ENCODE peak calls at places on chromosomes 5 and 9, in six cellular contexts. P, E, X, C, I and K are unnamed samples.

GRCh38 chr5:130109152-130109551 is 204.9 kb downstream of the CHSY3 start:
- DNase-seq in I (no peak), C (peak), P (peak), E (no peak), X (no peak), K (peak)

GRCh38 chr9:106587021-106587420 is 275.9 kb upstream of the ZNF462 start:
- DNase-seq in E (no peak), X (no peak), C (no peak), I (no peak), P (peak), K (no peak)

GRCh38 chr5:90941002-90941720 is 382.6 kb downstream of the ADGRV1 start:
- DNase-seq in X (no peak), I (no peak), E (no peak), C (no peak), P (no peak), K (no peak)

GRCh38 chr5:37619353-37619752 is 220.5 kb downstream of the GDNF start:
- DNase-seq in C (no peak), X (no peak), E (peak), P (no peak), I (no peak), K (peak)

GRCh38 chr5:176816791-176817272 is 6.5 kb downstream of the UNC5A start:
- DNase-seq in C (no peak), I (no peak), E (no peak), X (no peak), P (no peak), K (no peak)

GRCh38 chr9:92257327-92257726 is 36.2 kb downstream of the IARS1 start:
- DNase-seq in P (no peak), C (no peak), X (no peak), E (no peak), I (no peak), K (no peak)

GRCh38 chr5:132411382-132411925 is 41.9 kb downstream of the SLC22A5 start:
- DNase-seq in C (no peak), I (no peak), E (no peak), X (no peak), P (no peak), K (no peak)

GRCh38 chr9:18452276-18452675 is 21.7 kb upstream of the ADAMTSL1 start:
- DNase-seq in I (no peak), C (no peak), X (no peak), P (no peak), E (no peak), K (no peak)

GRCh38 chr5:163496286-163496685 is 9.1 kb upstream of the MAT2B start:
- DNase-seq in P (no peak), E (no peak), X (no peak), C (no peak), I (no peak), K (peak)

GRCh38 chr5:59569608-59570334 is 323.8 kb downstream of the PDE4D start:
- DNase-seq in C (no peak), E (no peak), I (no peak), P (no peak), X (no peak), K (no peak)

GRCh38 chr5:164597293-164597900 is 1092.0 kb downstream of the MAT2B start:
- DNase-seq in I (no peak), P (no peak), C (no peak), X (peak), E (no peak), K (peak)

GRCh38 chr5:25500635-25501034 is 855.9 kb upstream of the CDH10 start:
- DNase-seq in P (no peak), X (no peak), E (no peak), C (no peak), I (no peak), K (no peak)

GRCh38 chr9:131273146-131273545 is 3.2 kb downstream of the FAM78A start:
- DNase-seq in P (no peak), C (no peak), X (no peak), I (peak), E (no peak), K (no peak)

GRCh38 chr5:99674086-99674485 is 745.3 kb upstream of the CHD1 start:
- DNase-seq in I (no peak), X (peak), E (no peak), C (no peak), P (no peak), K (no peak)

GRCh38 chr9:133403766-133404439 is 13.9 kb downstream of the REXO4 start:
- DNase-seq in C (peak), P (peak), X (no peak), E (no peak), I (peak), K (peak)

GRCh38 chr9:116477584-116478141 is 209.4 kb upstream of the TRIM32 start:
- DNase-seq in X (no peak), E (no peak), I (no peak), P (no peak), C (no peak), K (no peak)

GRCh38 chr5:115963566-115963965 is 1.3 kb downstream of the LVRN start:
- DNase-seq in I (no peak), P (no peak), X (no peak), C (no peak), E (no peak), K (peak)

GRCh38 chr9:81069923-81070322 is 619.4 kb downstream of the TLE1 start:
- DNase-seq in E (peak), X (no peak), C (no peak), I (no peak), P (no peak), K (peak)

GRCh38 chr9:120383999-120384924 is 195.7 kb downstream of the CDK5RAP2 start:
- DNase-seq in I (no peak), E (peak), P (no peak), C (no peak), X (no peak), K (no peak)

GRCh38 chr9:88005146-88005750 is 30.9 kb upstream of the CDK20 start:
- DNase-seq in C (no peak), E (no peak), I (no peak), X (no peak), P (no peak), K (peak)

GRCh38 chr9:20599195-20599594 is 23.1 kb downstream of the MLLT3 start:
- DNase-seq in P (no peak), I (no peak), C (no peak), X (no peak), E (no peak), K (peak)

GRCh38 chr9:75229605-75230332 is 141.5 kb downstream of the OSTF1 start:
- DNase-seq in I (no peak), E (no peak), P (peak), C (no peak), X (no peak), K (peak)

GRCh38 chr5:80894083-80894482 is 66.1 kb upstream of the RASGRF2 start:
- DNase-seq in I (no peak), P (no peak), C (no peak), X (no peak), E (no peak), K (no peak)

GRCh38 chr5:17261075-17261474 is 43.6 kb downstream of the BASP1 start:
- DNase-seq in E (no peak), C (no peak), I (no peak), P (no peak), X (no peak), K (no peak)

GRCh38 chr5:25028994-25029393 is 384.2 kb upstream of the CDH10 start:
- DNase-seq in I (no peak), P (no peak), X (peak), C (no peak), E (no peak), K (peak)